ENCODE peak calls at places on chromosomes 11 and 22, in nine cellular contexts. S is K562, E is PC-3, J is NT2/D1, T is adipocyte, Z is fibroblast of lung, G is mammary epithelial cell, O is GM23248, K is mesendoderm. Q is an unnamed sample. For H3K27me3, the result is how much of the 10 kb centered on the place peaks cover.

GRCh38 chr11:77424639-77425038 is 49.3 kb downstream of the PAK1 start:
- DNase-seq in E (no peak), S (peak), K (no peak), T (no peak), J (no peak), Z (no peak), O (no peak), G (no peak), Q (no peak)

GRCh38 chr11:86692746-86693145 is 20.3 kb upstream of the ME3 start:
- DNase-seq in O (no peak), K (no peak), G (no peak), J (no peak), Z (no peak), T (no peak), E (no peak), S (no peak), Q (no peak)

GRCh38 chr11:3942956-3943497 is 87.6 kb downstream of the STIM1 start:
- DNase-seq in J (no peak), E (no peak), Z (no peak), K (no peak), S (no peak), O (peak), G (peak), T (peak), Q (no peak)

GRCh38 chr11:109963101-109963500 is 130.1 kb upstream of the ZC3H12C start:
- DNase-seq in E (no peak), S (no peak), J (no peak), T (no peak), Z (no peak), G (no peak), O (no peak), K (no peak), Q (no peak)

GRCh38 chr11:1371026-1371325 is 18.8 kb upstream of the BRSK2 start:
- DNase-seq in T (no peak), G (no peak), K (no peak), O (no peak), S (no peak), Z (no peak), J (no peak), E (no peak), Q (no peak)

GRCh38 chr11:44033411-44033850 is 14.3 kb upstream of the ACCSL start:
- DNase-seq in S (no peak), J (no peak), K (no peak), G (no peak), Z (no peak), T (no peak), O (no peak), E (no peak), Q (no peak)

GRCh38 chr11:117930208-117930570 is 987 bp upstream of the TMPRSS13 start:
- DNase-seq in E (no peak), T (no peak), S (no peak), J (no peak), O (no peak), G (no peak), K (no peak), Z (no peak), Q (no peak)

GRCh38 chr11:71170619-71171018 is 81.8 kb downstream of the SHANK2 start:
- DNase-seq in Z (no peak), E (no peak), T (no peak), S (no peak), G (no peak), O (no peak), K (peak), J (no peak), Q (no peak)

GRCh38 chr11:45089251-45089650 is 57.2 kb upstream of the PRDM11 start:
- DNase-seq in J (no peak), E (peak), K (no peak), O (peak), T (peak), Z (peak), G (peak), S (no peak), Q (peak)

GRCh38 chr22:36395922-36396321 is 8.2 kb upstream of the MYH9 start:
- DNase-seq in S (no peak), J (no peak), O (peak), K (no peak), Z (peak), G (peak), T (no peak), E (peak), Q (no peak)

GRCh38 chr22:37457093-37457893 is 28.9 kb downstream of the MFNG start:
- DNase-seq in O (peak), T (peak), J (peak), K (peak), G (peak), Z (peak), E (peak), S (peak), Q (peak)

GRCh38 chr22:50571264-50572175 is 6.7 kb downstream of the CPT1B start:
- DNase-seq in Z (no peak), O (no peak), E (no peak), G (no peak), T (no peak), S (no peak), J (no peak), K (no peak), Q (no peak)

GRCh38 chr11:35247863-35248262 is 108.9 kb downstream of the CD44 start:
- DNase-seq in T (no peak), J (no peak), O (no peak), E (no peak), Z (no peak), K (no peak), G (no peak), S (no peak), Q (no peak)

GRCh38 chr11:944711-945470 is 19.2 kb downstream of the AP2A2 start:
- DNase-seq in J (peak), G (no peak), Z (peak), K (peak), T (no peak), S (no peak), E (no peak), O (peak), Q (no peak)

GRCh38 chr11:79439430-79439892 is 1.4 kb downstream of the TENM4 start:
- DNase-seq in S (no peak), T (peak), Z (peak), G (peak), K (peak), J (no peak), E (no peak), O (peak), Q (peak)

GRCh38 chr11:24239016-24239720 is 257.7 kb upstream of the LUZP2 start:
- DNase-seq in Z (peak), O (peak), S (no peak), J (no peak), T (peak), G (no peak), E (peak), K (no peak), Q (no peak)

GRCh38 chr22:23534851-23535717 is 45.0 kb downstream of the IGLL1 start:
- DNase-seq in T (no peak), O (no peak), E (no peak), K (no peak), J (no peak), Z (no peak), G (no peak), S (no peak), Q (no peak)

GRCh38 chr11:66688561-66689534 is 11.2 kb upstream of the RBM4B start:
- DNase-seq in G (no peak), J (no peak), K (no peak), S (no peak), T (no peak), O (peak), E (no peak), Z (no peak), Q (no peak)

GRCh38 chr11:112613051-112613972 is 347.9 kb upstream of the NCAM1 start:
- DNase-seq in Z (peak), S (no peak), J (no peak), O (peak), E (peak), G (peak), T (peak), K (no peak), Q (no peak)

GRCh38 chr11:91749231-91749630 is 475.4 kb upstream of the FAT3 start:
- DNase-seq in S (no peak), Z (no peak), T (no peak), E (peak), J (no peak), K (no peak), O (no peak), G (peak), Q (no peak)

GRCh38 chr11:75267171-75267970 is 26.8 kb downstream of the TPBGL start:
- DNase-seq in O (no peak), T (no peak), S (peak), E (no peak), G (no peak), Z (no peak), J (no peak), K (no peak), Q (no peak)

GRCh38 chr22:42915980-42916765 is 59.1 kb upstream of the ARFGAP3 start:
- DNase-seq in K (peak), Z (no peak), S (no peak), O (no peak), J (peak), T (no peak), G (no peak), E (no peak), Q (no peak)

GRCh38 chr11:1827095-1827797 is 7.5 kb upstream of the SYT8 start:
- DNase-seq in Z (peak), K (no peak), J (no peak), E (peak), O (peak), G (peak), S (no peak), T (peak), Q (peak)

GRCh38 chr11:1014276-1014675 is 22.2 kb downstream of the MUC6 start:
- DNase-seq in S (no peak), G (no peak), O (no peak), T (no peak), J (no peak), E (no peak), Z (no peak), K (no peak), Q (no peak)

GRCh38 chr22:27397036-27397947 is 404.3 kb downstream of the MN1 start:
- DNase-seq in S (no peak), O (no peak), Z (no peak), E (no peak), J (no peak), K (no peak), T (peak), G (no peak), Q (no peak)

GRCh38 chr11:117814766-117815261 is 9.7 kb downstream of the FXYD2 start:
- DNase-seq in E (no peak), J (peak), K (no peak), G (no peak), O (no peak), S (peak), Z (peak), T (no peak), Q (peak)

GRCh38 chr11:68840661-68841653 is 759 bp downstream of the CPT1A start:
- DNase-seq in T (peak), Z (peak), K (no peak), J (no peak), S (peak), O (peak), G (no peak), E (peak), Q (peak)

GRCh38 chr11:110121204-110121603 is 28.0 kb downstream of the ZC3H12C start:
- DNase-seq in J (no peak), G (peak), E (peak), K (no peak), Z (peak), O (peak), S (no peak), T (peak), Q (no peak)

GRCh38 chr11:2509481-2510001 is 64.7 kb downstream of the KCNQ1 start:
- DNase-seq in Z (no peak), T (no peak), O (no peak), J (no peak), K (no peak), S (no peak), E (no peak), G (no peak), Q (no peak)

GRCh38 chr11:98090861-98091575 is 929.7 kb upstream of the CNTN5 start:
- DNase-seq in E (no peak), G (no peak), S (no peak), O (no peak), Z (no peak), J (no peak), T (no peak), K (no peak), Q (no peak)

GRCh38 chr22:17781319-17782031 is 7.2 kb upstream of the BID start:
- DNase-seq in S (peak), J (no peak), E (peak), G (peak), O (peak), Z (peak), K (no peak), T (peak), Q (no peak)

GRCh38 chr11:43756575-43756974 is 76.0 kb downstream of the HSD17B12 start:
- DNase-seq in J (no peak), T (peak), K (no peak), Z (peak), O (peak), S (no peak), G (no peak), E (peak), Q (no peak)

GRCh38 chr11:8813658-8814057 is 97.3 kb upstream of the AKIP1 start:
- DNase-seq in O (peak), E (peak), S (peak), Z (peak), T (peak), K (peak), G (peak), J (peak), Q (peak)

GRCh38 chr22:24427500-24428164 is at the start of gene ADORA2A:
- DNase-seq in J (no peak), Z (no peak), O (no peak), E (no peak), K (no peak), S (no peak), G (no peak), T (no peak), Q (peak)

GRCh38 chr22:28031383-28031922 is 112.4 kb upstream of the PITPNB start:
- DNase-seq in T (no peak), K (no peak), O (no peak), E (no peak), S (no peak), G (no peak), J (no peak), Z (no peak), Q (peak)

GRCh38 chr22:47835726-47836125 is 1073.3 kb downstream of the TBC1D22A start:
- DNase-seq in K (no peak), G (peak), O (peak), Z (peak), T (peak), E (peak), S (no peak), J (no peak), Q (no peak)

GRCh38 chr22:47841166-47841565 is 1078.7 kb downstream of the TBC1D22A start:
- DNase-seq in Z (no peak), T (no peak), O (no peak), E (no peak), K (no peak), G (no peak), S (no peak), J (no peak), Q (no peak)

GRCh38 chr22:47839586-47840245 is 1077.3 kb downstream of the TBC1D22A start:
- DNase-seq in Z (no peak), T (no peak), J (no peak), G (no peak), S (no peak), K (no peak), O (no peak), E (no peak), Q (no peak)

GRCh38 chr22:47836957-47837356 is 1074.5 kb downstream of the TBC1D22A start:
- DNase-seq in T (no peak), S (no peak), J (no peak), E (peak), G (no peak), O (peak), Z (peak), K (peak), Q (no peak)

GRCh38 chr22:47837703-47838102 is 1075.3 kb downstream of the TBC1D22A start:
- DNase-seq in G (peak), O (peak), T (peak), K (peak), J (peak), Z (peak), E (peak), S (peak), Q (no peak)
- H3K4me3 ChIP-seq in G (no peak), O (no peak), T (no peak), K (no peak), J (no peak), Z (no peak), E (no peak), S (no peak), Q (no peak)

GRCh38 chr11:46330154-46330886 is 16.9 kb upstream of the DGKZ start:
- DNase-seq in G (no peak), T (no peak), J (no peak), O (no peak), Z (no peak), E (no peak), S (no peak), K (no peak), Q (no peak)
- H3K9ac ChIP-seq in G (no peak), T (no peak), J (peak), O (no peak), Z (no peak), E (no peak), S (no peak), K (no peak), Q (no peak)

GRCh38 chr11:31986201-31986889 is 104.5 kb upstream of the RCN1 start:
- DNase-seq in S (no peak), E (no peak), T (no peak), O (peak), K (no peak), G (no peak), Z (peak), J (no peak), Q (no peak)

GRCh38 chr11:31981457-31981856 is 109.4 kb upstream of the RCN1 start:
- DNase-seq in E (no peak), S (no peak), K (no peak), G (no peak), T (no peak), Z (no peak), O (no peak), J (no peak), Q (no peak)

DNA sequence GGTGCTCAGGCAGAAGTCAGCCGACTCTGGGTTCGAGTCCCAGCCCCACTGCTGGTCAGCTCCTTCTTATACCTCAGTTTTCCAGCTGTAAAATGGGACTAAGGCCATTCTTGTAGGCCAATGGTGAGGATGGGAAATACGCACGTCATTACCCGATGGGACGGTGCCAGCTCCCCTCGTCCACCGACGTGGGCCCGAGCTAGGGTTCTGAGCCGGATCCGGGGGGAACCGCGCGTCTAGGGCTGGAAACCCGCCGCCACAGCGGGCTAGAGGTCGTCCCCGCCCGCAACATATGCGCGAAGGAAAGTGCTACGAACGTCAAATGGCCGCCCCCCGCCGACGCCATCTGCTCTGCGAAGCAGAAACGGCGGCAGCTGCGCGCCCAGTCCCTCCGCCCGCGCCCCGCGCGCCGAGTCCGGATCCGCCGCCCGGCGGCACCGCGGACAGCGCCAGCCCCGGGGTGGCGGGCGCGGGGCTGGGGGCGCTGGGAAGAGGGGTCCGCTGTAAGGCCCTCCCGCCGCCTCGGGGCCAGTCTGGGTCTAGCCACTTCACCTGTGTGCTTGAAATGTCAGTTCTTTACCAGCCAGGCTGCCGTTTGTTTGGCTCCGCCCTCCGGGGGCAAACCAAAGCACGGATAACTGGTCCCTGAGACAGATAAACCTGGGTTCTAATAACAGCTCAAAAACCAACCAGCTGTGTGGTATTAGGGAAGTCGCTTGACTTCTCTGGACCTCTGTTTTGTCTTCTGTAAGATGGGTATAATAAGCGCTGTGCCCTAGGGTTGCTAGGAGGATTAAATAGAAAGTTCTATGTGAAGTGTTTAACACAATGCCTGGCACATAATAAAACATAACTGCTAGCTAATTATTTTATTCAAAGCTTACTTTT is 103.5 kb upstream of the RCN1 start:
- DNase-seq in J (no peak), Z (peak), E (no peak), T (no peak), O (peak), G (no peak), S (no peak), K (peak), Q (no peak)
- H3K27me3 ChIP-seq in J (under half), Z (under half), E (under half), T (half or more), O (under half), G (under half), S (under half), K (under half), Q (under half)

DNA sequence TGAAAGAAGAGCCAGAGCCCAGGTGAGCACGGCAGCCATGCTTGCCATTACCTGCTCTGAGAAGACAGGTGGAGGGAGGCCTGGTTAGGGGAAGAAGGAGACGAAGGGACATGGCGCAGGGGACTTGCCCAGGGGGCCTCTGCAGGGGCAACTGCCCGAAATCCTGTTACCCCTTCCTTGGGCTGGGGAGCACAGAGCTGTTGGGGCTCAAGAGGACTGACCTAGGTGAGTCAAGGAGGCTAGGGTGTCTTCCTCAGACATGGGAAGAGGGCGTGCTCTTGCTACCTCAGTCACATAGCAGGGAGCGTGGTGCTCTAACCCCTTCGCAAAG is at the start of gene APOA5:
- DNase-seq in S (no peak), T (no peak), O (no peak), K (no peak), J (no peak), E (no peak), G (no peak), Z (no peak), Q (no peak)
- H3K4me3 ChIP-seq in S (no peak), T (peak), O (no peak), K (no peak), J (no peak), E (no peak), G (no peak), Z (no peak), Q (no peak)